ENCODE peak calls at places on chromosomes 4 and X, in four cellular contexts. V, T, O and Y are unnamed samples.

GRCh38 chr4:1544861-1545275 is 138.6 kb upstream of the NKX1-1 start:
- DNase-seq in V (peak; percentile 58), T (no peak), O (no peak), Y (no peak)

GRCh38 chr4:149645790-149646189 is 169.9 kb downstream of the IQCM start:
- DNase-seq in V (no peak), T (no peak), O (peak; percentile 23), Y (no peak)

GRCh38 chr4:161949941-161950725 is 213.7 kb downstream of the FSTL5 start:
- DNase-seq in V (no peak), T (no peak), O (no peak), Y (no peak)

GRCh38 chr4:182604953-182605352 is 312.2 kb downstream of the DCTD start:
- DNase-seq in V (no peak), T (no peak), O (no peak), Y (no peak)

GRCh38 chr4:10879411-10880110 is 195.0 kb upstream of the CLNK start:
- DNase-seq in V (no peak), T (no peak), O (no peak), Y (no peak)

GRCh38 chrX:18348047-18348446 is 6.4 kb downstream of the SCML2 start:
- DNase-seq in V (no peak), T (peak; percentile 14), O (no peak), Y (no peak)

GRCh38 chr4:99404595-99405287 is 30.4 kb downstream of the ADH7 start:
- DNase-seq in V (no peak), T (peak; percentile 52), O (no peak), Y (no peak)

GRCh38 chr4:71167083-71167482 is 171.7 kb upstream of the SLC4A4 start:
- DNase-seq in V (no peak), T (no peak), O (no peak), Y (no peak)

GRCh38 chrX:12898073-12898472 is 8.3 kb upstream of the TLR8 start:
- DNase-seq in V (no peak), T (no peak), O (no peak), Y (no peak)

GRCh38 chr4:28886934-28887333 is 1833.2 kb upstream of the PCDH7 start:
- DNase-seq in V (no peak), T (no peak), O (no peak), Y (no peak)

GRCh38 chr4:187602339-187603092 is 393.1 kb upstream of the ZFP42 start:
- DNase-seq in V (no peak), T (no peak), O (no peak), Y (no peak)

GRCh38 chr4:122577808-122578781 is 42.8 kb downstream of the IL21 start:
- DNase-seq in V (peak; percentile 17), T (peak; percentile 84), O (no peak), Y (no peak)

GRCh38 chrX:132336172-132336571 is 116.9 kb upstream of the RAP2C start:
- DNase-seq in V (no peak), T (no peak), O (no peak), Y (no peak)

GRCh38 chr4:113116414-113117345 is 67.2 kb downstream of the ANK2 start:
- DNase-seq in V (no peak), T (no peak), O (no peak), Y (no peak)

GRCh38 chr4:119103263-119103662 is 32.4 kb upstream of the MYOZ2 start:
- DNase-seq in V (no peak), T (no peak), O (no peak), Y (no peak)

GRCh38 chr4:146436423-146437162 is 85.1 kb downstream of the SLC10A7 start:
- DNase-seq in V (no peak), T (no peak), O (no peak), Y (no peak)

GRCh38 chr4:106898621-106899230 is 137.4 kb downstream of the DKK2 start:
- DNase-seq in V (no peak), T (peak; percentile 51), O (no peak), Y (no peak)
- TF ChIP-seq CTCF in V (peak; percentile 8), T (peak; percentile 81), O (peak; percentile 67), Y (peak; percentile 77)

GRCh38 chr4:17597517-17597916 is 16.9 kb upstream of the MED28 start:
- DNase-seq in V (no peak), T (no peak), O (no peak), Y (no peak)
- TF ChIP-seq CTCF in V (no peak), T (peak; percentile 12), O (peak; percentile 43), Y (peak; percentile 40)

GRCh38 chrX:57573754-57574153 is 18.1 kb upstream of the ZXDB start:
- DNase-seq in V (no peak), T (peak; percentile 45), O (no peak), Y (no peak)
- TF ChIP-seq CTCF in V (no peak), T (peak; percentile 56), O (peak; percentile 52), Y (peak; percentile 55)

GRCh38 chrX:11040976-11041375 is 70.2 kb upstream of the HCCS start:
- DNase-seq in V (no peak), T (no peak), O (no peak), Y (no peak)

GRCh38 chrX:11040405-11040804 is 70.7 kb upstream of the HCCS start:
- DNase-seq in V (no peak), T (no peak), O (no peak), Y (no peak)
- TF ChIP-seq CTCF in V (no peak), T (no peak), O (peak; percentile 14), Y (peak; percentile 35)

GRCh38 chr4:125045311-125045710 is 269.4 kb upstream of the FAT4 start:
- DNase-seq in V (no peak), T (no peak), O (no peak), Y (no peak)
- TF ChIP-seq CTCF in V (no peak), T (no peak), O (no peak), Y (no peak)